ENCODE peak calls at places on chromosomes 1 and 21, in four cellular contexts. I is transverse colon, R is suprapubic skin, M is H1. P is an unnamed sample.
A peak's percentile ranks its signal among the peaks of the same experiment; 100 is the strongest.

GRCh38 chr1:215001419-215002021 is 81.0 kb upstream of the KCNK2 start:
- DNase-seq in R (no peak), M (no peak), I (no peak), P (no peak)

GRCh38 chr1:180908084-180908765 is 4.5 kb upstream of the KIAA1614 start:
- DNase-seq in M (peak; percentile 43), I (no peak), R (peak; percentile 69), P (no peak)

GRCh38 chr1:6083801-6084467 is 38.2 kb downstream of the KCNAB2 start:
- DNase-seq in M (no peak), I (no peak), R (no peak), P (no peak)

GRCh38 chr1:186139706-186140105 is 235.3 kb downstream of the TPR start:
- DNase-seq in R (no peak), M (no peak), I (no peak), P (no peak)

GRCh38 chr1:16162163-16162822 is 6.4 kb upstream of the EPHA2 start:
- DNase-seq in I (peak; percentile 73), M (peak; percentile 87), R (no peak), P (no peak)

GRCh38 chr1:31585736-31586365 is 9.5 kb downstream of the TINAGL1 start:
- DNase-seq in M (peak; percentile 39), R (no peak), I (no peak), P (no peak)

GRCh38 chr1:161427733-161428516 is 60.2 kb upstream of the CFAP126 start:
- DNase-seq in I (no peak), R (no peak), M (peak; percentile 87), P (no peak)

GRCh38 chr1:230622151-230622550 is 20.1 kb upstream of the COG2 start:
- DNase-seq in M (no peak), R (no peak), I (no peak), P (no peak)

GRCh38 chr1:171142451-171143121 is 42.5 kb upstream of the FMO2 start:
- DNase-seq in R (no peak), M (no peak), I (peak; percentile 13), P (peak; percentile 12)

GRCh38 chr1:82950606-82951200 is 1048.2 kb downstream of the TTLL7 start:
- DNase-seq in R (no peak), M (no peak), I (no peak), P (no peak)

GRCh38 chr21:32307706-32308105 is 9.1 kb downstream of the MRAP start:
- DNase-seq in I (no peak), R (peak; percentile 37), M (peak; percentile 20), P (no peak)

GRCh38 chr1:23795676-23796465 is 4.7 kb downstream of the GALE start:
- DNase-seq in I (no peak), R (no peak), M (no peak), P (no peak)

GRCh38 chr21:42833439-42833815 is 45.9 kb downstream of the WDR4 start:
- DNase-seq in R (peak; percentile 74), M (peak; percentile 61), I (peak; percentile 64), P (no peak)

GRCh38 chr1:157878059-157878458 is 36.5 kb upstream of the CD5L start:
- DNase-seq in M (no peak), I (no peak), R (no peak), P (no peak)

GRCh38 chr1:159177273-159177907 is 6.0 kb downstream of the CADM3 start:
- DNase-seq in M (peak; percentile 74), I (peak; percentile 22), R (no peak), P (peak; percentile 25)

GRCh38 chr1:30129421-30130055 is 593.8 kb downstream of the MATN1 start:
- DNase-seq in R (no peak), M (no peak), I (no peak), P (no peak)

GRCh38 chr1:181092883-181093282 is 4.4 kb downstream of the IER5 start:
- DNase-seq in I (no peak), R (no peak), M (no peak), P (no peak)

GRCh38 chr21:32135401-32136363 is 143.2 kb downstream of the MIS18A start:
- DNase-seq in I (no peak), M (peak; percentile 31), R (no peak), P (no peak)

GRCh38 chr1:228456252-228457016 is 30.7 kb upstream of the RNF187 start:
- DNase-seq in R (no peak), M (no peak), I (no peak), P (no peak)

GRCh38 chr21:42315296-42315891 is at the start of gene TFF3:
- DNase-seq in M (peak; percentile 43), R (no peak), I (peak; percentile 70), P (peak; percentile 63)

GRCh38 chr1:5909576-5910275 is 82.5 kb downstream of the NPHP4 start:
- DNase-seq in I (no peak), R (peak; percentile 56), M (peak; percentile 45), P (no peak)

GRCh38 chr1:157994704-157995540 is 1.5 kb downstream of the KIRREL1 start:
- DNase-seq in I (peak; percentile 20), M (no peak), R (no peak), P (no peak)

GRCh38 chr1:111489604-111490003 is 13.8 kb downstream of the ADORA3 start:
- DNase-seq in I (peak; percentile 25), M (no peak), R (no peak), P (no peak)
- TF ChIP-seq POLR2AphosphoS5 in I (peak; percentile 29), M (no peak), R (no peak), P (no peak)

GRCh38 chr1:151254217-151255213 is at the start of gene PSMD4:
- DNase-seq in M (peak; percentile 94), I (peak; percentile 95), R (peak; percentile 98), P (peak; percentile 94)
- TF ChIP-seq POLR2A in M (peak; percentile 91), I (peak; percentile 86), R (peak; percentile 68), P (peak; percentile 72)

GRCh38 chr1:241079018-241079417 is 278.0 kb downstream of the RGS7 start:
- DNase-seq in M (no peak), I (no peak), R (no peak), P (no peak)
- TF ChIP-seq POLR2AphosphoS5 in M (no peak), I (no peak), R (no peak), P (no peak)

GRCh38 chr1:182299728-182300581 is 91.6 kb downstream of the GLUL start:
- DNase-seq in I (peak; percentile 63), R (peak; percentile 79), M (no peak), P (no peak)

GRCh38 chr1:182303778-182304177 is 87.8 kb downstream of the GLUL start:
- DNase-seq in M (no peak), I (no peak), R (no peak), P (no peak)

GRCh38 chr1:182304218-182305016 is 87.2 kb downstream of the GLUL start:
- DNase-seq in I (no peak), M (no peak), R (no peak), P (no peak)

GRCh38 chr1:182301026-182301436 is 90.6 kb downstream of the GLUL start:
- DNase-seq in R (no peak), I (no peak), M (no peak), P (no peak)

GRCh38 chr1:182301467-182302198 is 90.0 kb downstream of the GLUL start:
- DNase-seq in I (peak; percentile 48), R (no peak), M (no peak), P (peak; percentile 45)
- TF ChIP-seq POLR2A in I (no peak), R (no peak), M (no peak), P (no peak)

GRCh38 chr1:44237721-44238457 is 24.6 kb downstream of the DMAP1 start:
- DNase-seq in M (peak; percentile 91), I (peak; percentile 89), R (no peak), P (peak; percentile 71)
- TF ChIP-seq POLR2AphosphoS5 in M (no peak), I (peak; percentile 55), R (no peak), P (peak; percentile 83)

GRCh38 chr1:232510367-232511110 is 119.4 kb downstream of the SIPA1L2 start:
- DNase-seq in M (no peak), I (no peak), R (no peak), P (no peak)
- TF ChIP-seq POLR2A in M (no peak), I (no peak), R (no peak), P (no peak)

GRCh38 chr1:244466724-244467123 is 5.7 kb downstream of the CATSPERE start:
- DNase-seq in I (no peak), R (no peak), M (no peak), P (no peak)

GRCh38 chr1:244460195-244460594 is 878 bp upstream of the CATSPERE start:
- DNase-seq in I (no peak), M (no peak), R (no peak), P (no peak)

GRCh38 chr1:244456586-244456985 is 4.5 kb upstream of the CATSPERE start:
- DNase-seq in I (no peak), M (no peak), R (no peak), P (no peak)

GRCh38 chr1:244458781-244459180 is 2.3 kb upstream of the CATSPERE start:
- DNase-seq in I (no peak), M (no peak), R (no peak), P (no peak)

GRCh38 chr1:244461254-244462071 is at the start of gene CATSPERE:
- DNase-seq in M (peak; percentile 89), R (peak; percentile 93), I (peak; percentile 91), P (peak; percentile 85)
- TF ChIP-seq POLR2AphosphoS5 in M (peak; percentile 92), R (no peak), I (peak; percentile 60), P (peak; percentile 43)

DNA sequence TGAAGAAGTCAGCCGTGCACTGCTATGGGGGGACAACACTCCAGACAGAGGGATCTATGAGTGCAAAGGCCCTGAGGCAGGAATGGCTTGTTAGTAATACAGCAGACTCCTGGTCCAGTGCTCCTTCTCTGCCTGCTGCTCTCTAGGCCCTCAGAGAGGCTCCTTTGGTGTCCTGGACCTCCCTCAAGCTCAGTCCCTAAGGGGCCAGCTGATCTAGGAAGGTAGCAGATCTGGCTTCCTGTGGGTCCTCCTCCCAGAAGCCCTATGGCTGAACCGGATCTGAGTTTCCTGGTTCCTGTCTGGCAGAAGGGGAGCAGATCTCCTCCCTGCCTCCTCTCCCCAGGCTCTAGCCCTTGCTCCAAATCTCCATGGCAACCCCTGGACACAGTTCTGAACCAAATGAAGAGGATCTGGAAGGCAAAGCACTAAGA is at the start of gene LDLRAD2:
- DNase-seq in M (no peak), R (no peak), I (no peak), P (no peak)
- TF ChIP-seq POLR2A in M (no peak), R (no peak), I (no peak), P (no peak)

DNA sequence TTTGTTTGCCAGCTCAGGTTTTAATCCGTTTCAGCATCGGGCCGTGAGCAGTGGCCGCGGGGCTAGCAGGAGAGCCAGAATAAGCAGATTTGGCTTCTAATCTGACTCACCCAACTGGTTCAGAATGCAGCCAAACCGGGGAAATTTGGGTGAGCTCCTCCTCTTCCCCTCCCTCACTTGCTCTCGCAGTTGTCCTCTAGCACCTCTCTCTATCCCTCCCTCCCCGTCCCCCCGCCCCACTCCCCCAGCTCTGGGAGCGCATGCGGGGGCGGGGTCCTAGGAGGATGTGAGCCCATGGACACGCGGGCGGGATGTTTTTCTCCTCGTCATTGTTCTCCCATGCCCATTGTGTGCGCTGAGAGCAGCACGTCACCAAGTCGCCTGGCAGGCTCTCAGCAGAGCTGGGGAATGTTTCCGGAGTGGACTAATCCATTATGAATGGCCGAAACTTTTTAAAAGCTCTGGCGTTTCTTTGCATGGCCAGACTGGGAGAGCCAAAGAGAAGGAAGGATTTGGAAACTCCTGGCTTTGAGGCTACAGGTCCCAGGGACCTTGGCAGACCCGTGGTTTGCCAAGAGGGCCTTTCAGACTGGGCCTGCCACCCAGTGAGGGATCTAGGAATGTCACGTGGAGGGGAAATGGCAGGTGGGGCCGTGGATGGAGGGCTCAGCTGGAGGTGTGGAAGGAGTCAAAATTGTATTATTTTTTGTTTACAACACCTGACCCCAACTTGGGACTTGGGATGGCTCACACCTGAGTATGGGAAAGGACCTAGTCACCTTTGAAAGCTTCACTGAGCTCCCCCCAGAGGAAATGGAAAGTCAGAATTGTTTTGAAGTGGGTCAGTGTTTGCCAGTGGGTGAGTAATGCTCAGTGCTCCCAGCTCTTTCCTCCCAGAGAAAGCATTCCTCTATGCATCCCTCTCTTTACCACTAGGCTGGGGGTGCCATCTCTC is 39.2 kb downstream of the CDK18 start:
- DNase-seq in M (peak; percentile 80), R (peak; percentile 84), I (peak; percentile 54), P (peak; percentile 74)
- TF ChIP-seq POLR2AphosphoS5 in M (no peak), R (no peak), I (no peak), P (peak; percentile 41)

P was measured in prostate gland.